ENCODE peak calls at places on chromosomes 3 and 15, in five cellular contexts. L is GM23338, B is transverse colon, I is brain microvascular endothelial cell, C is IMR-90. V is an unnamed sample. For H3K36me3, the result is how much of the 10 kb centered on the place peaks cover.

GRCh38 chr3:16866447-16867025 is 18.2 kb upstream of the PLCL2 start:
- DNase-seq in L (no peak), B (no peak), I (no peak), C (no peak), V (no peak)

GRCh38 chr15:78355185-78355584 is 15.0 kb downstream of the CRABP1 start:
- DNase-seq in L (no peak), B (no peak), I (no peak), C (no peak), V (no peak)

GRCh38 chr3:8201886-8202285 is 299.7 kb upstream of the LMCD1 start:
- DNase-seq in L (no peak), B (no peak), I (peak), C (no peak), V (no peak)

GRCh38 chr15:66004618-66005262 is 135.4 kb downstream of the RAB11A start:
- DNase-seq in L (peak), B (no peak), I (peak), C (peak), V (no peak)

GRCh38 chr3:136184703-136185102 is 11.4 kb downstream of the MSL2 start:
- DNase-seq in L (no peak), B (no peak), I (no peak), C (no peak), V (no peak)

GRCh38 chr3:167941234-167941995 is 154.3 kb downstream of the GOLIM4 start:
- DNase-seq in L (no peak), B (peak), I (peak), C (peak), V (no peak)

GRCh38 chr15:78107471-78107870 is 15.1 kb downstream of the SH2D7 start:
- DNase-seq in L (no peak), B (peak), I (no peak), C (no peak), V (no peak)

GRCh38 chr15:60889506-60889905 is 339.6 kb downstream of the RORA start:
- DNase-seq in L (no peak), B (no peak), I (no peak), C (no peak), V (no peak)

GRCh38 chr15:52031542-52031941 is 12.5 kb downstream of the MAPK6 start:
- DNase-seq in L (no peak), B (peak), I (no peak), C (no peak), V (no peak)

GRCh38 chr15:40948706-40949473 is 4.4 kb upstream of the CHAC1 start:
- DNase-seq in L (no peak), B (no peak), I (no peak), C (no peak), V (no peak)
- H3K36me3 ChIP-seq in L (under half), B (under half), I (under half), C (under half), V (under half)

GRCh38 chr15:88243156-88243555 is 13.4 kb downstream of the NTRK3 start:
- DNase-seq in L (no peak), B (no peak), I (no peak), C (no peak), V (no peak)

GRCh38 chr15:88242586-88242985 is 14.0 kb downstream of the NTRK3 start:
- DNase-seq in L (no peak), B (no peak), I (no peak), C (no peak), V (no peak)

GRCh38 chr15:88246081-88246480 is 10.5 kb downstream of the NTRK3 start:
- DNase-seq in L (no peak), B (no peak), I (no peak), C (no peak), V (no peak)

GRCh38 chr15:88241461-88241860 is 15.1 kb downstream of the NTRK3 start:
- DNase-seq in L (no peak), B (no peak), I (no peak), C (no peak), V (no peak)

DNA sequence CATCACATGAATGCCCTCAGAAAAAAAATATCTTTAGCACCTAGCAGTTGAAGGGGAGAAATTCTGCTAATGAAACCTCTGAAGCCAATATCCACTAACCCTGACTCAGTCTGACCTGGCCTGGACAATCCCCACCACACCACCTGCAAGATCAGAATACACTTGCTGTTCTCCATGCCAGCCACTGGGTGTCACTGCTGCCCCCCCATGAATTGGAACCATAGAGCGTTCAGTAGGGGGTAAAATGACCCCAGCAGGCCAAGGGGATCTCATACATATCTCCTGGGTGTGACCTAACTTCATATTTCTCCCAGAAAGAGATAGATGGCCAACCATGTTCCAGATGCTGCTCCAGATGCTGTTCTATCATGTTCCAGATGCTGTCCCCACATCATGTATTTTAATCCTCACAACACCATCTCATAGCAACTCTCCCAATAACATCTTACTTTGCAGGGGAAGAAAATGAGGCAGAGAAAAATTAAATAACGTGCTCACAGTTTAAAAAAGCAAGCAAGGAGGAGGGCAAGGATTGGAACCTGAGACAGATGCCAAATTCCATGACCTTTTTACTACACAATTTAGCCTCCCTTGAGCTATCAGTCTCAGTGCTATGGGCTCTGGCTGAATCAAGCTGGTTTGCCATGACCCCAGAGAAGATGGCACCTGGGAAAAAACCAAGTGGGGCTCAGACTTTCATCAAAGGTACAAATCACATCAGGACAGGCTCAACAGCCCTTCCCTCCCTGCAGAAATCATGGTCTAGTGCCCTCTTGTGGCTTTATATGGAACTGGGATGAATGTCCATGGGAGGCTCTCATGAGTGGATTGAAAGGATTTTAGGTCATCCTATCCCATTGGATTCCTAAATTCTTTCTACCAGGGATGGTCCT is 12.4 kb downstream of the NTRK3 start:
- DNase-seq in L (peak), B (no peak), I (peak), C (peak), V (no peak)
- TF ChIP-seq CTCF in L (peak), B (peak), I (peak), C (peak), V (peak)

DNA sequence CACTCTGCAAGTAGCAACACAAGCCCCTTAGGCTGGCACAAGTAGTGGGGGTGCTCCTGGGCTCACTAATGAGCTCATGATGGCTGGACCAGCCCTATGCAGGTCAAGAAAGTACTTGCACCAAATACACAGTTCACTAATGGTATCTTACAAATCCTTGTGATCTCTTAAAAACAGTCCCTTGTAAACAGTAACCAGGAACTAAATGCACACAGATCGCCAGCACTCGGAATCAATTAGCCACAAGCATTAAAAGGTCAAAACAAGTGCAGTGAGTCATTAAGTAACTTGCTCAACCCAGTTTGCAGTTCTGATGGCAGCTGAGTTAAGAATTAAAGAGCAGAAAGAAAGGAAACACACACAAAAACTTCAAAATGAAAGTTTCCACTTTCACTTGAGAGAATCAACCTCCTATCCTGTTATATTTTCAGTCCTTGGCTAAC is 43.2 kb downstream of the ARHGEF3 start:
- DNase-seq in L (no peak), B (no peak), I (peak), C (peak), V (no peak)
- H3K4me3 ChIP-seq in L (no peak), B (no peak), I (no peak), C (no peak), V (no peak)

GRCh38 chr3:45955706-45956105 is 12.4 kb downstream of the CXCR6 start:
- DNase-seq in L (no peak), B (no peak), I (no peak), C (no peak), V (no peak)
- H3K36me3 ChIP-seq in L (half or more), B (under half), I (under half), C (half or more), V (half or more)

GRCh38 chr3:150349314-150350097 is 58.6 kb upstream of the TSC22D2 start:
- DNase-seq in L (no peak), B (no peak), I (no peak), C (no peak), V (peak)
- TF ChIP-seq CTCF in L (no peak), B (no peak), I (peak), C (peak), V (peak)

GRCh38 chr3:194395767-194396527 is 3.1 kb downstream of the GP5 start:
- DNase-seq in L (peak), B (peak), I (no peak), C (peak), V (peak)

GRCh38 chr3:194396897-194397756 is 1.9 kb downstream of the GP5 start:
- DNase-seq in L (peak), B (no peak), I (no peak), C (no peak), V (no peak)

GRCh38 chr3:194396561-194396896 is 2.5 kb downstream of the GP5 start:
- DNase-seq in L (no peak), B (no peak), I (no peak), C (no peak), V (no peak)

GRCh38 chr3:194399166-194399565 is at the start of gene GP5:
- DNase-seq in L (no peak), B (no peak), I (no peak), C (no peak), V (no peak)

GRCh38 chr3:194397757-194398312 is 1.2 kb downstream of the GP5 start:
- DNase-seq in L (peak), B (no peak), I (no peak), C (no peak), V (no peak)
- H3K4me3 ChIP-seq in L (peak), B (no peak), I (peak), C (peak), V (peak)

GRCh38 chr3:52670621-52671521 is 14.8 kb downstream of the PBRM1 start:
- DNase-seq in L (no peak), B (no peak), I (peak), C (peak), V (no peak)
- H3K36me3 ChIP-seq in L (under half), B (under half), I (under half), C (under half), V (half or more)

GRCh38 chr3:38281895-38282686 is at the start of gene SLC22A14:
- DNase-seq in L (peak), B (no peak), I (no peak), C (no peak), V (no peak)
- TF ChIP-seq CTCF in L (peak), B (no peak), I (peak), C (no peak), V (no peak)